ENCODE peak calls at places on chromosome 2, in four cellular contexts. N is K562, F is HepG2, I is HCT116. L is an unnamed sample. For H3K4me1, the result is how much of the 10 kb centered on the place peaks cover.

GRCh38 chr2:119218478-119219064 is 5.1 kb upstream of the STEAP3 start:
- DNase-seq in N (peak), F (peak), I (peak), L (no peak)

GRCh38 chr2:44553456-44553855 is 191.7 kb downstream of the CAMKMT start:
- DNase-seq in N (no peak), F (no peak), I (no peak), L (no peak)

GRCh38 chr2:168687314-168687713 is 115.1 kb upstream of the NOSTRIN start:
- DNase-seq in N (no peak), F (no peak), I (no peak), L (no peak)

GRCh38 chr2:53088062-53088461 is 679.5 kb upstream of the CHAC2 start:
- DNase-seq in N (no peak), F (no peak), I (no peak), L (no peak)

GRCh38 chr2:224997802-224998201 is 44.5 kb downstream of the DOCK10 start:
- DNase-seq in N (no peak), F (no peak), I (no peak), L (no peak)

GRCh38 chr2:54903736-54904554 is 146.3 kb downstream of the RTN4 start:
- DNase-seq in N (no peak), F (no peak), I (peak), L (peak)

GRCh38 chr2:140650825-140651224 is 1480.0 kb downstream of the LRP1B start:
- DNase-seq in N (no peak), F (no peak), I (no peak), L (peak)

GRCh38 chr2:134771313-134771801 is 52.6 kb upstream of the TMEM163 start:
- DNase-seq in N (no peak), F (no peak), I (no peak), L (no peak)

GRCh38 chr2:179950391-179950790 is 56.7 kb downstream of the CWC22 start:
- DNase-seq in N (no peak), F (no peak), I (no peak), L (no peak)

GRCh38 chr2:160387558-160388262 is 105.9 kb downstream of the RBMS1 start:
- DNase-seq in N (no peak), F (no peak), I (no peak), L (no peak)

GRCh38 chr2:160141944-160142343 is 58.1 kb downstream of the ITGB6 start:
- DNase-seq in N (no peak), F (no peak), I (no peak), L (no peak)

GRCh38 chr2:235005603-235006259 is 53.9 kb downstream of the SH3BP4 start:
- DNase-seq in N (no peak), F (peak), I (no peak), L (no peak)

GRCh38 chr2:144705328-144706245 is 185.7 kb upstream of the ZEB2 start:
- DNase-seq in N (no peak), F (no peak), I (no peak), L (no peak)

GRCh38 chr2:148730085-148730484 is 85.5 kb downstream of the EPC2 start:
- DNase-seq in N (no peak), F (no peak), I (no peak), L (no peak)

GRCh38 chr2:217632036-217632435 is 370.8 kb downstream of the TNS1 start:
- DNase-seq in N (no peak), F (no peak), I (no peak), L (no peak)

GRCh38 chr2:109512076-109512475 is 101.7 kb downstream of the SEPTIN10 start:
- DNase-seq in N (no peak), F (no peak), I (no peak), L (no peak)

GRCh38 chr2:135164431-135164830 is 112.3 kb downstream of the RAB3GAP1 start:
- DNase-seq in N (no peak), F (no peak), I (no peak), L (no peak)

GRCh38 chr2:127706215-127706990 is 5.1 kb downstream of the SFT2D3 start:
- DNase-seq in N (no peak), F (no peak), I (no peak), L (no peak)

GRCh38 chr2:144507441-144508161 is 12.3 kb downstream of the ZEB2 start:
- DNase-seq in N (no peak), F (no peak), I (no peak), L (no peak)

GRCh38 chr2:104939570-104940235 is 85.8 kb downstream of the POU3F3 start:
- DNase-seq in N (no peak), F (no peak), I (no peak), L (no peak)

GRCh38 chr2:20421988-20422678 is 24.7 kb upstream of the RHOB start:
- DNase-seq in N (no peak), F (no peak), I (no peak), L (no peak)

GRCh38 chr2:97718051-97718882 is 4.9 kb downstream of the ZAP70 start:
- DNase-seq in N (no peak), F (no peak), I (no peak), L (no peak)

GRCh38 chr2:74552914-74553811 is 579 bp downstream of the LOXL3 start:
- DNase-seq in N (no peak), F (no peak), I (no peak), L (no peak)

DNA sequence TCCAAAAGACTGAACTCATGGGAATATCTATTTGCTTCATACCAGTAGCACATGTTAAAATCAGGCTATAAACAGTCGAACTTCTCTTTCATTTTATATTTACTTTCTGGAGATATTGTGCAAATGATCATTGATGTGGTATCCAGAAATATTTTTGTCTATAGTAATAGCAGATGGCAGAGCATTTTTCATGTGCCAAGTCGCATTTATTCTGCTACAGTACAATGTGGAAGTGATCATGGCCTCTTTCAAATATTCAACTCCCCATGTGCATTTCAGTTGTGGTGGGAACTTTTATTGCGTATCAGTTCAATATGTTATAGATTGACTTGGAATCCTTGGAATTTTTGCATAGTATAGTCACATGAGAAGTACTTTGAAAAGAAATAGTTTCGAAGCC is 57.4 kb downstream of the RHBDD1 start:
- DNase-seq in N (no peak), F (no peak), I (no peak), L (no peak)
- H3K4me1 ChIP-seq in N (under half), F (under half), I (under half), L (under half)

GRCh38 chr2:101256316-101256715 is 3.6 kb downstream of the CNOT11 start:
- DNase-seq in N (no peak), F (no peak), I (no peak), L (no peak)
- TF ChIP-seq TCF7L2 in N (no peak), F (no peak), I (no peak), L (no peak)

DNA sequence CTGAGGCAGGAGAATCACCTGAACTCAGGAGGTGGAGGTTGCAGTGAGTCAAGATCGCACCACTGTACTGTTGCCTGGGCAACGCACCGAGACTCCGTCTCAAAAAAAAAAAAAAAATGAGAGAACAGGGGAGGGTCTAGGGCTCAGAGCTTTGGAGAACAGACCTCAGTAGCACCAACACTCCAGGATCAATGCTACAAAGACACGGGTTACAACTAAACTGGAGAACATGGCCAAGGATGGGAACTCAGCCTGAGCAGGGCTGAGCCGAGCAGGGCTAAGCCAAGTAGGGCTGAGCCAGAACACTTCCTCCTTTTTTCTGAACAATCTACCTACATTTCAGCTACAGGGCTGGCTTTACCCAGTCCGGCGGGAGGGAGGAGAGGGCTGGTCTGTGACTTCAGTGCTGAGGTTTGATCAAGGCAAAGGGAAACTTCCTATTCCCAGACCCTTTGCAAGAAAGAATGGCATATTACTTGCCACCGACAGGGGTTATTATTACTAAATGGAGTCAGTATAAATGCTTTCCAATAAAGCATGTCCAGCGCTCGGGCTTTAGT is 2.9 kb upstream of the CASP8 start:
- DNase-seq in N (peak), F (no peak), I (no peak), L (no peak)
- H3K4me1 ChIP-seq in N (under half), F (half or more), I (under half), L (half or more)

GRCh38 chr2:173386441-173387044 is 31.9 kb downstream of the CDCA7 start:
- DNase-seq in N (no peak), F (no peak), I (no peak), L (no peak)
- TF ChIP-seq TCF7L2 in N (no peak), F (no peak), I (no peak), L (no peak)

DNA sequence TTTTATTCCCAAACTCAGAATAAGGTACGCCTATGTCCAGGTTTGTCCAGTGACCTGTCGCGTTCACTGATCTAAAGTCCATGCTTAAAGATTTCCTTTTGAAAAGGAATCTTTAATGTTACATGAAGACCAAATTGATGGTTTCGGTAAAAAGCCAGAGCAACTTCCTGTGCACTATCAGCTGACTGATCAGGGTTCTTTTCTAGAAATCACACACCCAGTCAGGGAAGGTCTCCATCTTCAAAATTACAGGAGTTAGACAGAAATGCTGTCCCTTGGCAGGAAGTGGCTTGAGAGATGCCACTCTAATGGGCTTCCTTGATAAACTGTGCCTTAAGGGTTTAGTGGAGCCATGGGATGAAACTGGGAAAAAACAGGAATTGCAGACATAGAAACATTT is 14.7 kb upstream of the ARHGAP25 start:
- DNase-seq in N (no peak), F (no peak), I (no peak), L (no peak)
- H3K4me1 ChIP-seq in N (under half), F (under half), I (under half), L (under half)

L was measured in Panc1.